ENCODE peak calls at places on chromosomes 6 and 20, in seven cellular contexts. One of them, this sample, is unnamed.

GRCh38 chr6:12289655-12290489 is at the start of gene EDN1:
- DNase-seq in body of pancreas: peak; percentile 76
- DNase-seq in ovary: peak; percentile 53
- DNase-seq in fibroblast of lung: peak; percentile 71
- DNase-seq in mammary epithelial cell: peak; percentile 84
- DNase-seq in GM12878: peak; percentile 51
- DNase-seq in PC-3: peak; percentile 85
- DNase-seq in this sample: peak; percentile 60

GRCh38 chr6:52317841-52318581 is 33.5 kb upstream of the MCM3 start:
- DNase-seq in body of pancreas: no peak
- DNase-seq in ovary: no peak
- DNase-seq in fibroblast of lung: peak; percentile 49
- DNase-seq in mammary epithelial cell: peak; percentile 35
- DNase-seq in GM12878: peak; percentile 62
- DNase-seq in PC-3: no peak
- DNase-seq in this sample: no peak

GRCh38 chr6:166939276-166939816 is 17.0 kb downstream of the RNASET2 start:
- DNase-seq in body of pancreas: no peak
- DNase-seq in ovary: no peak
- DNase-seq in fibroblast of lung: no peak
- DNase-seq in mammary epithelial cell: no peak
- DNase-seq in GM12878: no peak
- DNase-seq in PC-3: no peak
- DNase-seq in this sample: no peak

GRCh38 chr6:143784316-143784715 is 58.8 kb upstream of the LTV1 start:
- DNase-seq in body of pancreas: no peak
- DNase-seq in ovary: no peak
- DNase-seq in fibroblast of lung: no peak
- DNase-seq in mammary epithelial cell: no peak
- DNase-seq in GM12878: no peak
- DNase-seq in PC-3: no peak
- DNase-seq in this sample: no peak

GRCh38 chr6:150409576-150410066 is 40.8 kb downstream of the IYD start:
- DNase-seq in body of pancreas: peak; percentile 72
- DNase-seq in ovary: peak; percentile 43
- DNase-seq in fibroblast of lung: peak; percentile 14
- DNase-seq in mammary epithelial cell: no peak
- DNase-seq in GM12878: no peak
- DNase-seq in PC-3: peak; percentile 55
- DNase-seq in this sample: peak; percentile 79

GRCh38 chr6:170250451-170250850 is 40.4 kb downstream of the DLL1 start:
- DNase-seq in body of pancreas: no peak
- DNase-seq in ovary: no peak
- DNase-seq in fibroblast of lung: no peak
- DNase-seq in mammary epithelial cell: no peak
- DNase-seq in GM12878: no peak
- DNase-seq in PC-3: no peak
- DNase-seq in this sample: no peak

GRCh38 chr20:5719861-5720401 is 30.3 kb upstream of the SHLD1 start:
- DNase-seq in body of pancreas: no peak
- DNase-seq in ovary: no peak
- DNase-seq in fibroblast of lung: no peak
- DNase-seq in mammary epithelial cell: peak; percentile 37
- DNase-seq in GM12878: no peak
- DNase-seq in PC-3: peak; percentile 92
- DNase-seq in this sample: no peak

GRCh38 chr6:138086573-138087196 is 20.5 kb downstream of the PERP start:
- DNase-seq in body of pancreas: peak; percentile 20
- DNase-seq in ovary: no peak
- DNase-seq in fibroblast of lung: peak; percentile 32
- DNase-seq in mammary epithelial cell: peak; percentile 90
- DNase-seq in GM12878: no peak
- DNase-seq in PC-3: peak; percentile 75
- DNase-seq in this sample: no peak

GRCh38 chr20:64246616-64247311 is 8.8 kb upstream of the PCMTD2 start:
- DNase-seq in body of pancreas: no peak
- DNase-seq in ovary: no peak
- DNase-seq in fibroblast of lung: no peak
- DNase-seq in mammary epithelial cell: no peak
- DNase-seq in GM12878: no peak
- DNase-seq in PC-3: no peak
- DNase-seq in this sample: no peak

GRCh38 chr6:27753668-27754407 is 158.4 kb downstream of the OR2B2 start:
- DNase-seq in body of pancreas: peak; percentile 35
- DNase-seq in ovary: peak; percentile 66
- DNase-seq in fibroblast of lung: peak; percentile 80
- DNase-seq in mammary epithelial cell: peak; percentile 81
- DNase-seq in GM12878: peak; percentile 72
- DNase-seq in PC-3: peak; percentile 92
- DNase-seq in this sample: no peak

GRCh38 chr6:11938285-11938890 is 73.7 kb upstream of the HIVEP1 start:
- DNase-seq in body of pancreas: peak; percentile 19
- DNase-seq in ovary: no peak
- DNase-seq in fibroblast of lung: no peak
- DNase-seq in mammary epithelial cell: no peak
- DNase-seq in GM12878: no peak
- DNase-seq in PC-3: no peak
- DNase-seq in this sample: no peak

GRCh38 chr6:137451926-137452325 is 42.3 kb downstream of the OLIG3 start:
- DNase-seq in body of pancreas: no peak
- DNase-seq in ovary: no peak
- DNase-seq in fibroblast of lung: peak; percentile 93
- DNase-seq in mammary epithelial cell: no peak
- DNase-seq in GM12878: no peak
- DNase-seq in PC-3: peak; percentile 30
- DNase-seq in this sample: no peak

GRCh38 chr20:42972591-42972990 is 217.1 kb downstream of the PTPRT start:
- DNase-seq in body of pancreas: no peak
- DNase-seq in ovary: no peak
- DNase-seq in fibroblast of lung: no peak
- DNase-seq in mammary epithelial cell: no peak
- DNase-seq in GM12878: no peak
- DNase-seq in PC-3: no peak
- DNase-seq in this sample: no peak

GRCh38 chr20:64228751-64229518 is 26.6 kb upstream of the PCMTD2 start:
- DNase-seq in body of pancreas: no peak
- DNase-seq in ovary: no peak
- DNase-seq in fibroblast of lung: no peak
- DNase-seq in mammary epithelial cell: no peak
- DNase-seq in GM12878: no peak
- DNase-seq in PC-3: no peak
- DNase-seq in this sample: no peak

GRCh38 chr6:4274382-4275082 is 139.2 kb upstream of the ECI2 start:
- DNase-seq in body of pancreas: no peak
- DNase-seq in ovary: no peak
- DNase-seq in fibroblast of lung: no peak
- DNase-seq in mammary epithelial cell: no peak
- DNase-seq in GM12878: no peak
- DNase-seq in PC-3: no peak
- DNase-seq in this sample: no peak

GRCh38 chr6:41734666-41735426 is 562 bp downstream of the TFEB start:
- DNase-seq in body of pancreas: peak; percentile 66
- DNase-seq in ovary: peak; percentile 80
- DNase-seq in fibroblast of lung: peak; percentile 71
- DNase-seq in mammary epithelial cell: peak; percentile 68
- DNase-seq in GM12878: no peak
- DNase-seq in PC-3: peak; percentile 45
- DNase-seq in this sample: peak; percentile 83

GRCh38 chr6:15368186-15368585 is 122.3 kb downstream of the JARID2 start:
- DNase-seq in body of pancreas: no peak
- DNase-seq in ovary: no peak
- DNase-seq in fibroblast of lung: no peak
- DNase-seq in mammary epithelial cell: no peak
- DNase-seq in GM12878: no peak
- DNase-seq in PC-3: no peak
- DNase-seq in this sample: no peak

GRCh38 chr6:15366879-15367278 is 121.0 kb downstream of the JARID2 start:
- DNase-seq in body of pancreas: no peak
- DNase-seq in ovary: no peak
- DNase-seq in fibroblast of lung: no peak
- DNase-seq in mammary epithelial cell: no peak
- DNase-seq in GM12878: no peak
- DNase-seq in PC-3: no peak
- DNase-seq in this sample: no peak

GRCh38 chr6:15364401-15365037 is 118.7 kb downstream of the JARID2 start:
- DNase-seq in body of pancreas: no peak
- DNase-seq in ovary: no peak
- DNase-seq in fibroblast of lung: no peak
- DNase-seq in mammary epithelial cell: no peak
- DNase-seq in GM12878: no peak
- DNase-seq in PC-3: no peak
- DNase-seq in this sample: no peak

GRCh38 chr6:15365273-15365687 is 119.4 kb downstream of the JARID2 start:
- DNase-seq in body of pancreas: peak; percentile 50
- DNase-seq in ovary: peak; percentile 39
- DNase-seq in fibroblast of lung: peak; percentile 82
- DNase-seq in mammary epithelial cell: peak; percentile 84
- DNase-seq in GM12878: no peak
- DNase-seq in PC-3: peak; percentile 71
- DNase-seq in this sample: peak; percentile 62

DNA sequence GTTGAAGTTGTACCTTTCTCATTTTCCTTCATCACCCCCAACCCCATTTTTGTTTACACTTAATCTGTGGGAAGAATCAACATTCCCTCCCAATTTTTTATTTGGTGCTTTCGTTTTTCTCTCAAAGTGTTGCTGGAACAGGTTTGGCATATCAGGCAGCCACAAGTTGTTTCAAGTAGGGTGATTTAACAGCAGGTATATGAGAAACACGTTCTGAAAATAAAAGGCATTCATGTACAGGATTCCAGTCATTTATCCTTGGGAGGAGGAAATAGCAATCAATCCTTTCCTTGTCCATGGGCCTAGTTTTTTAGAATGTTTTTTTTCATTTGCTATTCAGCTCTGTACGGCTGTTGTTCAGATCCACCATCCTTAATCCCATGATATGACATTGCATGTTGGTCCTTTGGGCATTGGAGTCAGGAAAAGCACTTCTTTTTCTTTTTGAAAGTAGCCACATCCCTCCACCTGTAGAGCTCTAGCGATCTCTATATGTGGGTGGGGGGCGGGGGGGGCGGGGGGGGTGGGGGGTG is 120.2 kb downstream of the JARID2 start:
- DNase-seq in body of pancreas: no peak
- DNase-seq in ovary: no peak
- DNase-seq in fibroblast of lung: no peak
- DNase-seq in mammary epithelial cell: peak; percentile 28
- DNase-seq in GM12878: no peak
- DNase-seq in PC-3: no peak
- DNase-seq in this sample: no peak
- H3K27ac ChIP-seq in body of pancreas: no peak overlapping the region
- H3K27ac ChIP-seq in ovary: no peak overlapping the region
- H3K27ac ChIP-seq in fibroblast of lung: no peak overlapping the region
- H3K27ac ChIP-seq in mammary epithelial cell: peak overlapping the region; percentile 56
- H3K27ac ChIP-seq in GM12878: peak overlapping the region; percentile 51
- H3K27ac ChIP-seq in PC-3: peak overlapping the region; percentile 6
- H3K27ac ChIP-seq in this sample: no peak overlapping the region

DNA sequence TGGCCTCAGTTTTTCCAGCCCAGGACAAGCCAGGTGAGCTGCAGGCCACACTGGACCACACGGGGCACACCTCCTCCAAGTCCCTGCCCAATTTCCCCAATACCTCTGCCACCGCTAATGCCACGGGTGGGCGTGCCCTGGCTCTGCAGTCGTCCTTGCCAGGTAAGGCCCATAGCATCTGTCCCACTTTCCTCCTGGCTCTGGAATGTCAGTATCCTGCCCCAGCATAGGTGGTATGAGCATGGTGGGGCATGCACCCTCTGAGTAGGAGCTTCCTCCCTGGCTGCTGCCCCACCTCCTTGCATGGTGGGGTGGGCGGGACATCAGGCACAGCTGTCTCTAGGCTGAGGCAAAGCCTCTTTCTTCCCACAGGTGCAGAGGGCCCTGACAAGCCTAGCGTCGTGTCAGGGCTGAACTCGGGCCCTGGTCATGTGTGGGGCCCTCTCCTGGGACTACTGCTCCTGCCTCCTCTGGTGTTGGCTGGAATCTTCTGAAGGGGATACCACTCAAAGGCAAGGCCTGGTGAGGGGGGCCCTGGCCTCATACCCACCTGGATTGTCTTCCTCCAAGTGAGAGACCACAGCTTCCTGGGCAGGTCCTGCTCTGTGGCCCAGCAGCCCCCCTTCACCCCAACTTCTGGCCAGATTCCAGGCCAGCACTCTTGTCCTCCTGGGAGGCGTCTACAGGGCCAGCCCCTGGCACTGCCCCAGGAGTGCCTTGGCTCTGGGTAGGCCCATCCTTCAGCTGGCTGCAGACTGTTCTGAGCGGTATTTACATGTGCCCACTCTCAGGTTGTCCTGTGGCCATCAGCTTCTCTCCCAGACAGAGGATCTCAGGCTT is 9.1 kb downstream of the PI16 start:
- DNase-seq in body of pancreas: no peak
- DNase-seq in ovary: no peak
- DNase-seq in fibroblast of lung: no peak
- DNase-seq in mammary epithelial cell: no peak
- DNase-seq in GM12878: no peak
- DNase-seq in PC-3: no peak
- DNase-seq in this sample: no peak
- TF ChIP-seq CTCF in body of pancreas: no peak
- TF ChIP-seq CTCF in ovary: no peak
- TF ChIP-seq CTCF in fibroblast of lung: no peak
- TF ChIP-seq CTCF in mammary epithelial cell: no peak
- TF ChIP-seq CTCF in GM12878: no peak
- TF ChIP-seq CTCF in PC-3: no peak
- TF ChIP-seq CTCF in this sample: no peak

GRCh38 chr6:35043381-35043780 is 97.8 kb downstream of the TCP11 start:
- DNase-seq in body of pancreas: no peak
- DNase-seq in ovary: no peak
- DNase-seq in fibroblast of lung: no peak
- DNase-seq in mammary epithelial cell: no peak
- DNase-seq in GM12878: no peak
- DNase-seq in PC-3: no peak
- DNase-seq in this sample: no peak

GRCh38 chr6:35044771-35045275 is 96.3 kb downstream of the TCP11 start:
- DNase-seq in body of pancreas: no peak
- DNase-seq in ovary: no peak
- DNase-seq in fibroblast of lung: no peak
- DNase-seq in mammary epithelial cell: peak; percentile 56
- DNase-seq in GM12878: no peak
- DNase-seq in PC-3: peak; percentile 33
- DNase-seq in this sample: no peak

GRCh38 chr6:35042451-35042850 is 98.7 kb downstream of the TCP11 start:
- DNase-seq in body of pancreas: no peak
- DNase-seq in ovary: no peak
- DNase-seq in fibroblast of lung: no peak
- DNase-seq in mammary epithelial cell: no peak
- DNase-seq in GM12878: no peak
- DNase-seq in PC-3: no peak
- DNase-seq in this sample: no peak

GRCh38 chr6:35046098-35046497 is 95.0 kb downstream of the TCP11 start:
- DNase-seq in body of pancreas: no peak
- DNase-seq in ovary: no peak
- DNase-seq in fibroblast of lung: no peak
- DNase-seq in mammary epithelial cell: no peak
- DNase-seq in GM12878: no peak
- DNase-seq in PC-3: no peak
- DNase-seq in this sample: no peak

GRCh38 chr6:35044145-35044745 is 96.9 kb downstream of the TCP11 start:
- DNase-seq in body of pancreas: peak; percentile 37
- DNase-seq in ovary: no peak
- DNase-seq in fibroblast of lung: no peak
- DNase-seq in mammary epithelial cell: peak; percentile 37
- DNase-seq in GM12878: no peak
- DNase-seq in PC-3: peak; percentile 65
- DNase-seq in this sample: no peak
- H3K4me1 ChIP-seq in body of pancreas: peaks cover 57% of the 10 kb centered on the region
- H3K4me1 ChIP-seq in ovary: peaks cover 15% of the 10 kb centered on the region
- H3K4me1 ChIP-seq in fibroblast of lung: peaks cover 19% of the 10 kb centered on the region
- H3K4me1 ChIP-seq in mammary epithelial cell: peaks cover 39% of the 10 kb centered on the region
- H3K4me1 ChIP-seq in GM12878: peaks cover 3% of the 10 kb centered on the region
- H3K4me1 ChIP-seq in PC-3: peaks cover 16% of the 10 kb centered on the region
- H3K4me1 ChIP-seq in this sample: peaks cover 100% of the 10 kb centered on the region

GRCh38 chr20:57025666-57026065 is 240.8 kb downstream of the BMP7 start:
- DNase-seq in body of pancreas: no peak
- DNase-seq in ovary: no peak
- DNase-seq in fibroblast of lung: no peak
- DNase-seq in mammary epithelial cell: no peak
- DNase-seq in GM12878: no peak
- DNase-seq in PC-3: no peak
- DNase-seq in this sample: no peak
- H3K27ac ChIP-seq in body of pancreas: no peak overlapping the region
- H3K27ac ChIP-seq in ovary: no peak overlapping the region
- H3K27ac ChIP-seq in fibroblast of lung: no peak overlapping the region
- H3K27ac ChIP-seq in mammary epithelial cell: no peak overlapping the region
- H3K27ac ChIP-seq in GM12878: no peak overlapping the region
- H3K27ac ChIP-seq in PC-3: no peak overlapping the region
- H3K27ac ChIP-seq in this sample: no peak overlapping the region

This sample was measured in tibial nerve.